ENCODE peak calls at places on chromosomes 2 and 18, in ten cellular contexts. One of them, this sample, is unnamed.

GRCh38 chr2:145910416-145910815 is 1390.5 kb upstream of the ZEB2 start:
- DNase-seq in GM19239: no peak
- DNase-seq in cardiac muscle cell: no peak
- DNase-seq in effector memory CD8-positive, alpha-beta T cell: no peak
- DNase-seq in gastrocnemius medialis: no peak
- DNase-seq in H9: no peak
- DNase-seq in NCI-H460: no peak
- DNase-seq in activated CD4-positive, alpha-beta T cell treated with anti-CD3 and anti-CD28 coated beads, Interleukin-2, amount 50 U/mL, for 1 hour: no peak
- DNase-seq in CD8-positive, alpha-beta memory T cell: no peak
- DNase-seq in T-helper 2 cell: no peak
- DNase-seq in this sample: no peak

GRCh38 chr2:96495983-96496382 is 9.2 kb downstream of the NEURL3 start:
- DNase-seq in effector memory CD8-positive, alpha-beta T cell: no peak
- DNase-seq in T-helper 2 cell: no peak
- DNase-seq in activated CD4-positive, alpha-beta T cell treated with anti-CD3 and anti-CD28 coated beads, Interleukin-2, amount 50 U/mL, for 1 hour: no peak
- DNase-seq in NCI-H460: no peak
- DNase-seq in GM19239: no peak
- DNase-seq in H9: no peak
- DNase-seq in cardiac muscle cell: no peak
- DNase-seq in CD8-positive, alpha-beta memory T cell: no peak
- DNase-seq in gastrocnemius medialis: no peak
- DNase-seq in this sample: no peak

GRCh38 chr2:234690569-234691225 is 193.8 kb upstream of the ARL4C start:
- DNase-seq in cardiac muscle cell: no peak
- DNase-seq in H9: no peak
- DNase-seq in effector memory CD8-positive, alpha-beta T cell: no peak
- DNase-seq in T-helper 2 cell: no peak
- DNase-seq in GM19239: no peak
- DNase-seq in activated CD4-positive, alpha-beta T cell treated with anti-CD3 and anti-CD28 coated beads, Interleukin-2, amount 50 U/mL, for 1 hour: no peak
- DNase-seq in NCI-H460: no peak
- DNase-seq in gastrocnemius medialis: no peak
- DNase-seq in CD8-positive, alpha-beta memory T cell: no peak
- DNase-seq in this sample: peak; percentile 54

GRCh38 chr18:47040982-47041381 is 5.6 kb upstream of the ELOA2 start:
- DNase-seq in H9: no peak
- DNase-seq in gastrocnemius medialis: no peak
- DNase-seq in GM19239: no peak
- DNase-seq in T-helper 2 cell: no peak
- DNase-seq in cardiac muscle cell: no peak
- DNase-seq in NCI-H460: no peak
- DNase-seq in effector memory CD8-positive, alpha-beta T cell: no peak
- DNase-seq in CD8-positive, alpha-beta memory T cell: no peak
- DNase-seq in activated CD4-positive, alpha-beta T cell treated with anti-CD3 and anti-CD28 coated beads, Interleukin-2, amount 50 U/mL, for 1 hour: no peak
- DNase-seq in this sample: no peak

GRCh38 chr2:32064021-32064678 is 794 bp downstream of the SPAST start:
- DNase-seq in CD8-positive, alpha-beta memory T cell: peak; percentile 32
- DNase-seq in effector memory CD8-positive, alpha-beta T cell: peak; percentile 8
- DNase-seq in cardiac muscle cell: no peak
- DNase-seq in activated CD4-positive, alpha-beta T cell treated with anti-CD3 and anti-CD28 coated beads, Interleukin-2, amount 50 U/mL, for 1 hour: peak; percentile 8
- DNase-seq in NCI-H460: no peak
- DNase-seq in GM19239: no peak
- DNase-seq in H9: peak; percentile 31
- DNase-seq in gastrocnemius medialis: peak; percentile 27
- DNase-seq in T-helper 2 cell: no peak
- DNase-seq in this sample: no peak

GRCh38 chr2:174597347-174598047 is at the start of gene WIPF1:
- DNase-seq in activated CD4-positive, alpha-beta T cell treated with anti-CD3 and anti-CD28 coated beads, Interleukin-2, amount 50 U/mL, for 1 hour: peak; percentile 33
- DNase-seq in gastrocnemius medialis: no peak
- DNase-seq in effector memory CD8-positive, alpha-beta T cell: peak; percentile 49
- DNase-seq in T-helper 2 cell: no peak
- DNase-seq in GM19239: no peak
- DNase-seq in CD8-positive, alpha-beta memory T cell: peak; percentile 68
- DNase-seq in H9: no peak
- DNase-seq in cardiac muscle cell: peak; percentile 82
- DNase-seq in NCI-H460: no peak
- DNase-seq in this sample: no peak

GRCh38 chr2:223952280-223952968 is 4.8 kb upstream of the MRPL44 start:
- DNase-seq in NCI-H460: no peak
- DNase-seq in activated CD4-positive, alpha-beta T cell treated with anti-CD3 and anti-CD28 coated beads, Interleukin-2, amount 50 U/mL, for 1 hour: no peak
- DNase-seq in GM19239: no peak
- DNase-seq in H9: no peak
- DNase-seq in effector memory CD8-positive, alpha-beta T cell: no peak
- DNase-seq in CD8-positive, alpha-beta memory T cell: no peak
- DNase-seq in T-helper 2 cell: no peak
- DNase-seq in cardiac muscle cell: no peak
- DNase-seq in gastrocnemius medialis: no peak
- DNase-seq in this sample: no peak

GRCh38 chr2:105804266-105804665 is 59.6 kb downstream of the NCK2 start:
- DNase-seq in GM19239: no peak
- DNase-seq in gastrocnemius medialis: no peak
- DNase-seq in H9: no peak
- DNase-seq in T-helper 2 cell: no peak
- DNase-seq in activated CD4-positive, alpha-beta T cell treated with anti-CD3 and anti-CD28 coated beads, Interleukin-2, amount 50 U/mL, for 1 hour: no peak
- DNase-seq in cardiac muscle cell: peak; percentile 61
- DNase-seq in NCI-H460: no peak
- DNase-seq in effector memory CD8-positive, alpha-beta T cell: no peak
- DNase-seq in CD8-positive, alpha-beta memory T cell: no peak
- DNase-seq in this sample: no peak

GRCh38 chr18:75496151-75496550 is 68.6 kb upstream of the SMIM21 start:
- DNase-seq in activated CD4-positive, alpha-beta T cell treated with anti-CD3 and anti-CD28 coated beads, Interleukin-2, amount 50 U/mL, for 1 hour: no peak
- DNase-seq in effector memory CD8-positive, alpha-beta T cell: no peak
- DNase-seq in H9: no peak
- DNase-seq in cardiac muscle cell: no peak
- DNase-seq in GM19239: no peak
- DNase-seq in CD8-positive, alpha-beta memory T cell: no peak
- DNase-seq in NCI-H460: no peak
- DNase-seq in gastrocnemius medialis: no peak
- DNase-seq in T-helper 2 cell: no peak
- DNase-seq in this sample: no peak

This sample was measured in ecto neural progenitor cell.